ENCODE peak calls at places on chromosomes 12 and 14, in four cellular contexts. H is mesendoderm, D is transverse colon, R is psoas muscle. Y is an unnamed sample. For H3K4me1 and H3K36me3, the result is how much of the 10 kb centered on the place peaks cover.

GRCh38 chr14:64673748-64674147 is 30.5 kb upstream of the PLEKHG3 start:
- DNase-seq in D (no peak), R (no peak), H (no peak), Y (no peak)

GRCh38 chr12:126899926-126900792 is 1366.8 kb upstream of the TMEM132C start:
- DNase-seq in R (no peak), H (no peak), D (no peak), Y (no peak)

GRCh38 chr12:71071466-71072097 is 86.2 kb downstream of the TSPAN8 start:
- DNase-seq in H (no peak), R (no peak), D (no peak), Y (no peak)

GRCh38 chr14:90093942-90094595 is 32.3 kb downstream of the KCNK13 start:
- DNase-seq in H (no peak), R (no peak), D (no peak), Y (no peak)

GRCh38 chr14:23883684-23884540 is 69.7 kb upstream of the DHRS4 start:
- DNase-seq in R (no peak), D (no peak), H (no peak), Y (no peak)

GRCh38 chr14:69501362-69501964 is 16.9 kb downstream of the PLEKHD1 start:
- DNase-seq in H (no peak), D (no peak), R (peak), Y (no peak)

GRCh38 chr14:78849952-78850351 is 679.8 kb downstream of the NRXN3 start:
- DNase-seq in H (peak), R (no peak), D (no peak), Y (no peak)

GRCh38 chr14:73729556-73730265 is 15.5 kb upstream of the PNMA1 start:
- DNase-seq in R (no peak), H (no peak), D (no peak), Y (no peak)

GRCh38 chr14:105499256-105500035 is 8.4 kb downstream of the TEDC1 start:
- DNase-seq in H (no peak), R (no peak), D (no peak), Y (no peak)

GRCh38 chr12:94147991-94148840 is at the start of gene PLXNC1:
- DNase-seq in H (peak), D (peak), R (peak), Y (peak)

GRCh38 chr14:87461704-87462103 is 531.3 kb downstream of the GALC start:
- DNase-seq in R (no peak), H (peak), D (no peak), Y (no peak)

GRCh38 chr12:71556881-71557280 is 106.8 kb downstream of the ZFC3H1 start:
- DNase-seq in D (no peak), R (no peak), H (peak), Y (peak)

GRCh38 chr12:54749191-54749818 is 101.1 kb upstream of the DCD start:
- DNase-seq in D (no peak), R (no peak), H (peak), Y (peak)

GRCh38 chr12:5012337-5012736 is 31.3 kb upstream of the KCNA5 start:
- DNase-seq in H (no peak), R (peak), D (no peak), Y (no peak)

GRCh38 chr12:102618197-102618897 is 138.0 kb upstream of the IGF1 start:
- DNase-seq in R (peak), H (no peak), D (no peak), Y (no peak)

GRCh38 chr14:35400707-35401421 is 3.7 kb downstream of the NFKBIA start:
- DNase-seq in H (no peak), R (no peak), D (peak), Y (no peak)

DNA sequence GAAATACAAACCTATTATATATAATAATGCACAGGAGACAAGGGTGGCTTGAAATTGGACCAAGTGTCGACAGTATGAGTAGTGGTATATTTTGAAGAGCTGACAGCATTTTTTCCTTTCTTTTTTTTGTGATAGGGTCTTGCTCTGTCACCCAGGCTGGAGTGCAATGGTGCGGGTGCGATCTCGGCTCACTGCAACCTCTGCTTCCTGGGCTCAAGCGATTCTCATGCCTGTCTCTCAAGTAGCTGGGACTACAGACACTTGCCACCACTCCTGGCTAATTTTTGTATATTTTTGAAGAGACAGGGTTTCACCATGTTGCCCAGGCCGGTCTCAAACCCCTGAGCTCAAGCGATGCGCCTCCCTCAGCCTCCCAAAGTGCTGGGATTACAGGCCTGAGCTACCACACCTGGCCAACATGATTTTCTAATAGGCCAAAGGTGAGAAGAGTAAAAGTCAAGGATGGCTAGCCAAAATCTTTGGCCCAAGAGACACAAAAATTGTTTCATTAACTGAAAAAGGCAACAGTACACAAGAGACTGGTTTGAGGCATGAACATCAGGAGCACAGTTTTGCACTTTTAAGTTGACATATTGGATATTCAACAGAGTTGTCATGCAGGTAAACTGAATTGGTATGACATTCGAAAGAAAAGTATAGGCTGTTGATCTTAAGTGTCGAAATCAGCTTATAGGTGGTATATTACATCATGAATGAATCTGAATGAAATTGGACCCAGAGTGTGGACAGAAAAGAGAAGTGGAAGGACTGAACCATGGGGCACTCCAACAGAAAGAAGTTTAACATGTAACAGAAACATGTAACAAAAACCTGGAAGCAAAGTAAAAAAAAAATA is 12.5 kb downstream of the HNRNPC start:
- DNase-seq in R (no peak), D (no peak), H (no peak), Y (no peak)
- H3K4me1 ChIP-seq in R (half or more), D (under half), H (under half), Y (under half)

GRCh38 chr12:117188961-117189724 is 1.1 kb downstream of the FBXO21 start:
- DNase-seq in R (no peak), H (peak), D (no peak), Y (peak)
- H3K4me3 ChIP-seq in R (peak), H (peak), D (peak), Y (peak)

DNA sequence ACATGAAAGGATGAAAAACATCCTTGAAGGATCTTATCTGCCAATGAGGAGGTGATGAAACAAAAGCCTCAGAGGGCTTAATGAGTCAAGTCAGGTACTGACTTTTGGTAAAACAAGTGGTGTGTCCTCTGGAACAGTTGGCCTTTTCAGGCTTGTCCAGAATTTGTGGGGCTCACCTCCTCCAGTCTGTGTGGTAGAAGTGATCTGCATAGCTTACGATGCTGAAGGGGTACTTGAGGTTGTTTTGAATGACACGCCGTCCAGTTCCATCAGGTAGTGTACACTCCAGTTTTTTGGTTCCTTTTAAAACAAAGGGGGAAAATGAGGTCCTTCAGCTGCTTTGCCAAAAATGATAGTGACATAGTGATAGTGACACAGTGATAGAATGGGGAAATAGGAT is 17.0 kb downstream of the RTRAF start:
- DNase-seq in R (no peak), D (no peak), H (no peak), Y (no peak)
- H3K36me3 ChIP-seq in R (under half), D (under half), H (under half), Y (half or more)

DNA sequence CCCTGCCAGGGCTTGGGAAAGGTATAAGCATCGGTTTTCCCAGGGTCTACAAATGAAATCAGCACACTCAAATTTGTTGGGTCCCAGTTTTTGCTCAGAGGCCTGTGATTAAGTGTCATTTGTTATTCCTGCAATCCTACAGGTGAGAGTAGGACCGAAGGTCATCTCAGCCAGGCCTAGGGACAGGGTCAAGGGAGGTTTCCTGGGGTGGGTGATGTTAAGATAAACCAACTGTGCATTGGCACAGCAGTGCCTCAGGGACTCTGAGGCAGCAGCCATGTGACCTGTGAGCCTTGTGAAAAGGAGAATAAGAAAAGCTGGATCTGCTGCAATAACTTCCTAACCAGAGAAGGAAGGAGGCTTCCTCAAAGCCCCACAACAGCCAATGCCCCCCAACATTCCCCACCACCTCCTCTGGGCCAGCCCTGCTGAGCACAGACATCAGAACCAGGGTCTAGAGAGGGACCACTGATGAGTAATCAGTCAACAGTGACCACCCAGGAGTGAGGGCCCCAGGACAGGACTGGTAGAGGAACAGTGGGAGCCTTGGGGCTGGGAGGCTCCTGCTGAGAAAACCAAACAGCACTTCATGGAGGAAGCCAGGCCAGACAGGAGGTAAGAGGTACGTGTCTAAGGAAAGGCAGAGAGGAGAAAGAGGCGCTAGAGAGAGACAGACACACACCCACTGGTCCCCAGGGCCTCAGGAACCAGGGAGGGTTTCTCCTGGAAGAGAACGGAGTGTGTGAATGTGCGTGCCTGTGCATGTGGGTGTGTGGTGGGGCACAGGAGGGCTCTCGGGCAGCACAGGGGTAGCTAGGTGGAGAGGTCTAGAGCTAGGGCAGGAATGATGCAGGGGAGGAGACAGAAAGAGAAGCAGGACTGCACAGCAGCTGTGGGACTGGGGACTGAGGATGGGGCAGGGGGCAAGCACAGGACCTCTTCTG is 82.4 kb downstream of the ITPK1 start:
- DNase-seq in H (no peak), D (no peak), R (no peak), Y (no peak)
- H3K4me1 ChIP-seq in H (under half), D (under half), R (under half), Y (under half)

GRCh38 chr14:61653507-61653906 is 41.8 kb upstream of the HIF1A start:
- DNase-seq in D (no peak), H (no peak), R (no peak), Y (no peak)
- H3K4me3 ChIP-seq in D (no peak), H (no peak), R (no peak), Y (no peak)

GRCh38 chr14:76287063-76287462 is 88.9 kb upstream of the ESRRB start:
- DNase-seq in D (no peak), R (no peak), H (no peak), Y (no peak)

GRCh38 chr14:76280221-76280620 is 95.7 kb upstream of the ESRRB start:
- DNase-seq in R (no peak), H (no peak), D (no peak), Y (no peak)

GRCh38 chr14:76277586-76278130 is 98.3 kb upstream of the ESRRB start:
- DNase-seq in D (no peak), R (no peak), H (no peak), Y (no peak)

DNA sequence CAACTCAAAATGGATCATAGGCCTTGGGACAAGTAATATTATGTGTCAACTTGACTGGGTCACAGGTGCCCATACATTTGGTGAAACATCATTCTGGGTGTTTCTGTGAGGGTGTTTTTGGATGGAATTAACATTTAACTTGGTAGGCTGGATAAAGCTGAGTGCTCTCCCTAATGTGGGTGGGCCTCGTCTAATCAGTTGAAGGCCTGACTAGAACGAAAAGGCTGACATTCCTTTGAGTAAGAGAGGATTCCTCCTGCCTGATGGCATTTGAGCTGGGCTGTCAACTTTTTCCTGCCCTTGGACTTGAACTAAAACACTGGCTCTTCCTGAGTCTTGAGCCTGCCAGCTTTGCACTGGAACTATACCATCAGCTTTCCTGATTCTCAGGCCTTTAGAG is 93.4 kb upstream of the ESRRB start:
- DNase-seq in H (no peak), R (no peak), D (no peak), Y (no peak)
- H3K36me3 ChIP-seq in H (under half), R (under half), D (under half), Y (under half)

DNA sequence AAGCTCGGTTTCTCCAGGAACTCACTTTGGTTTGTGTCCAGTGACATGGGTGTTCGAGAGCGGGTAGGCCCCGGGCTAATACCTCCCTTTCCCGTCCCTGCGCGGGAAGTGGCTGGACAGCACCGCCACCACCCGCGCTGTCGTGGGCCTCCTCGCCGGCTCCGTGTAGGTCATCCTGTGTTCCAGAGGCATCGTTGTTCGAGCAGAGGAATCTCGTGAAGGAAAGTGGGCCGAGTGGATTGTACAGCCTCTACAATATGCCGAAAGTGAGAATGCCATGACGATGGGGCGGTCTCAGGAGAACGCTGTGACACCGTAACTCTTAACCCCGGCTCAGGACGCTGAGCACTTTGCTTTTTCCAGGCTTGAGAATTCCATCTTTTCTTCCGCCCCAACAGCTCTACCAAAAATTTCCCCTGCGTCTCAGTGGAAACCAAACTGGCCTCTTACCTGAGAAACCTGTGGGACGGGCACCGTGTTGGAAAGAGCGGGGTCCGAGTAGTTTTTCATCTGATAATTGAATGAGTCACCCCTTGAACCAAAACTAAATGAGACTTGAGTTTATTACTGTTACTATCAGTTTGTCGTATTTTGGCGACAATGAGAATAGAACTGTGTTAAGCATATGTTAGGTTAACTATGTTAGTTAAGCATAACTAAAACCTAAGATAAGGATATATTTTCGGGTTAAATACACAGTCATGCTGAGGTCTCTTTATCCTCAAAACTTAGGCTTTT is 510 bp downstream of the EIF2S1 start:
- DNase-seq in R (no peak), D (no peak), H (no peak), Y (no peak)
- H3K4me1 ChIP-seq in R (half or more), D (under half), H (under half), Y (under half)

GRCh38 chr12:52232916-52233461 is at the start of gene KRT7:
- DNase-seq in H (peak), D (no peak), R (no peak), Y (no peak)
- H3K4me3 ChIP-seq in H (no peak), D (no peak), R (no peak), Y (no peak)

DNA sequence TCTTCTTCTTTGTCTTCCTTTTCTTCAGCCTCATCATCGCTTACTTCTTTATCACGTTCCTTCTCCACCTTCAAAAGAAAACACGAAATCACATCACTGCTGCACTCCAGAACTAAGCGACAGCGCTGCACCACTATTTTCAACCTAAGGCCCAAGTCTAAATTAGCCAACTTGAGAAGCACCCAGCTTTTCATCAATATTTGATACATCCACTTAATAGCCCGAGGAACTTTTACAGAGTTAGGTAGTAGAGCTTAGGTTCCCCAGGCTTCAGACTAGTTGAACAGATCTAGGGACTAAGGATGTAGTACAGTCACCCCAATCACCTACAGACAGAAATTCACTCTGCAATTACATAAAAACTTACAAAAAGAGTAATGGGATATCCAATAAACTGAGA is 1.9 kb downstream of the HSP90AA1 start:
- DNase-seq in D (no peak), H (no peak), R (no peak), Y (no peak)
- H3K36me3 ChIP-seq in D (under half), H (under half), R (under half), Y (half or more)